ENCODE peak calls at places on chromosomes 16 and 17, in ten cellular contexts. R, T, V, W, O, H, Z, Y, D and F are unnamed samples.

GRCh38 chr16:54620197-54620596 is 310.5 kb upstream of the IRX5 start:
- DNase-seq in R (no peak), T (no peak), V (no peak), W (no peak), O (no peak), H (no peak), Z (no peak), Y (no peak), D (no peak), F (no peak)

GRCh38 chr16:12674096-12674495 is 129.6 kb downstream of the CPPED1 start:
- DNase-seq in R (peak), T (no peak), V (no peak), W (no peak), O (no peak), H (no peak), Z (peak), Y (no peak), D (no peak), F (no peak)

GRCh38 chr17:44005527-44005864 is 1.1 kb downstream of the NAGS start:
- DNase-seq in R (no peak), T (no peak), V (peak), W (no peak), O (no peak), H (no peak), Z (no peak), Y (no peak), D (no peak), F (no peak)

GRCh38 chr16:57628008-57628781 is at the start of gene ADGRG1:
- DNase-seq in R (peak), T (no peak), V (peak), W (peak), O (no peak), H (peak), Z (peak), Y (peak), D (peak), F (peak)

GRCh38 chr16:3578610-3579551 is 1.7 kb upstream of the NLRC3 start:
- DNase-seq in R (peak), T (peak), V (peak), W (no peak), O (peak), H (no peak), Z (no peak), Y (no peak), D (no peak), F (no peak)

GRCh38 chr16:86533942-86534341 is 21.1 kb downstream of the MTHFSD start:
- DNase-seq in R (no peak), T (no peak), V (no peak), W (no peak), O (no peak), H (no peak), Z (no peak), Y (no peak), D (no peak), F (no peak)

GRCh38 chr17:50953831-50954601 is 87.9 kb upstream of the TOB1 start:
- DNase-seq in R (peak), T (no peak), V (peak), W (peak), O (no peak), H (peak), Z (peak), Y (peak), D (peak), F (peak)

GRCh38 chr17:30336369-30337171 is 2.7 kb upstream of the TMIGD1 start:
- DNase-seq in R (peak), T (peak), V (no peak), W (peak), O (peak), H (no peak), Z (peak), Y (peak), D (peak), F (peak)

GRCh38 chr17:75832164-75832651 is 12.0 kb downstream of the UNC13D start:
- DNase-seq in R (peak), T (peak), V (no peak), W (no peak), O (no peak), H (no peak), Z (peak), Y (no peak), D (no peak), F (no peak)

GRCh38 chr17:43961954-43962353 is 8.2 kb upstream of the PYY start:
- DNase-seq in R (no peak), T (no peak), V (no peak), W (no peak), O (no peak), H (no peak), Z (no peak), Y (no peak), D (no peak), F (no peak)

GRCh38 chr17:20063665-20064648 is 54.8 kb downstream of the SPECC1 start:
- DNase-seq in R (peak), T (no peak), V (peak), W (no peak), O (no peak), H (peak), Z (peak), Y (no peak), D (peak), F (no peak)

GRCh38 chr17:27236710-27237315 is 57.1 kb upstream of the WSB1 start:
- DNase-seq in R (peak), T (peak), V (peak), W (peak), O (peak), H (peak), Z (peak), Y (peak), D (peak), F (peak)

GRCh38 chr16:55433030-55433429 is 46.0 kb upstream of the MMP2 start:
- DNase-seq in R (no peak), T (no peak), V (no peak), W (no peak), O (no peak), H (no peak), Z (no peak), Y (no peak), D (peak), F (no peak)

GRCh38 chr17:75159196-75160031 is 5.1 kb upstream of the JPT1 start:
- DNase-seq in R (peak), T (no peak), V (no peak), W (no peak), O (no peak), H (no peak), Z (peak), Y (no peak), D (peak), F (no peak)

GRCh38 chr16:1159973-1160772 is 7.3 kb downstream of the CACNA1H start:
- DNase-seq in R (no peak), T (no peak), V (peak), W (peak), O (no peak), H (peak), Z (no peak), Y (no peak), D (peak), F (no peak)

GRCh38 chr16:2710021-2710710 is 9.9 kb downstream of the PRSS27 start:
- DNase-seq in R (no peak), T (no peak), V (no peak), W (no peak), O (no peak), H (no peak), Z (no peak), Y (no peak), D (no peak), F (no peak)

GRCh38 chr16:73037331-73037745 is 10.6 kb downstream of the ZFHX3 start:
- DNase-seq in R (no peak), T (no peak), V (peak), W (no peak), O (no peak), H (peak), Z (no peak), Y (no peak), D (no peak), F (no peak)

GRCh38 chr17:38601539-38602351 is 4.0 kb downstream of the SRCIN1 start:
- DNase-seq in R (no peak), T (no peak), V (no peak), W (peak), O (no peak), H (no peak), Z (no peak), Y (peak), D (peak), F (no peak)

GRCh38 chr17:76997981-76998531 is 129.9 kb downstream of the MGAT5B start:
- DNase-seq in R (peak), T (peak), V (no peak), W (no peak), O (peak), H (no peak), Z (no peak), Y (no peak), D (no peak), F (no peak)

GRCh38 chr16:3878610-3879009 is 1.9 kb downstream of the CREBBP start:
- DNase-seq in R (peak), T (no peak), V (no peak), W (no peak), O (peak), H (no peak), Z (peak), Y (no peak), D (no peak), F (no peak)

GRCh38 chr17:78383725-78384471 is 5.4 kb downstream of the PGS1 start:
- DNase-seq in R (peak), T (no peak), V (peak), W (no peak), O (no peak), H (peak), Z (peak), Y (no peak), D (peak), F (peak)

GRCh38 chr16:79082955-79083354 is 517.6 kb downstream of the MAF start:
- DNase-seq in R (no peak), T (no peak), V (no peak), W (no peak), O (no peak), H (no peak), Z (no peak), Y (no peak), D (no peak), F (no peak)

GRCh38 chr17:82874011-82874835 is 34.4 kb upstream of the ZNF750 start:
- DNase-seq in R (no peak), T (no peak), V (peak), W (no peak), O (no peak), H (no peak), Z (no peak), Y (no peak), D (no peak), F (no peak)

GRCh38 chr16:68429081-68429740 is 19.1 kb downstream of the SMPD3 start:
- DNase-seq in R (no peak), T (no peak), V (no peak), W (no peak), O (no peak), H (no peak), Z (no peak), Y (no peak), D (no peak), F (no peak)

GRCh38 chr17:17366941-17367885 is 64.0 kb downstream of the NT5M start:
- DNase-seq in R (no peak), T (no peak), V (peak), W (no peak), O (no peak), H (no peak), Z (peak), Y (peak), D (no peak), F (no peak)

GRCh38 chr17:40561871-40562611 is 3.2 kb downstream of the CCR7 start:
- DNase-seq in R (no peak), T (peak), V (peak), W (peak), O (peak), H (no peak), Z (no peak), Y (no peak), D (peak), F (no peak)

GRCh38 chr17:80455328-80455710 is 21.1 kb downstream of the NPTX1 start:
- DNase-seq in R (no peak), T (no peak), V (peak), W (peak), O (no peak), H (no peak), Z (no peak), Y (peak), D (peak), F (peak)

GRCh38 chr16:70715113-70715711 is 29.4 kb upstream of the MTSS2 start:
- DNase-seq in R (peak), T (no peak), V (peak), W (no peak), O (no peak), H (peak), Z (peak), Y (no peak), D (peak), F (no peak)

DNA sequence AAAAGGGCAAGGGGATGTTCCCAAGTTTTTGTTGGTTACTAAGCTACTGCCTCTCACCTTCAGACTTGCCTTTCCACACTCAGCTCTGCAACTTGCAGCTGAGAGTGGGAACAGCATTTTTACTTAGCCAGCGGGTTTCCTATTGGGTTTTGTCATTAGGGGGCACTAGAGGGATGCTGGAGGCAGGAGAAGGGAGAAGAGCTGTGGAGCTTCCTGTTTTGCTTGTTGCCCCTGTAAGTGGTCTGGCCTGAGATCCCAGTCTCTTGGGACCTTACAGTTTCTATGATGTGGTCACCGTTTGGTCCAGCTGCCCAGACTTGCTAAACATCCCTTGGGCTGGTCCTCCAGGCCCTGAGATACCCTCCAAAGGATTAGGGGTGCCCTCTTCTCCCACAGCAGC is 209.6 kb upstream of the NLRP1 start:
- DNase-seq in R (peak), T (no peak), V (no peak), W (peak), O (no peak), H (no peak), Z (peak), Y (peak), D (no peak), F (peak)
- TF ChIP-seq CTCF in R (peak), T (no peak), V (peak), W (peak), O (no peak), H (peak), Z (peak), Y (peak), D (peak), F (no peak)

DNA sequence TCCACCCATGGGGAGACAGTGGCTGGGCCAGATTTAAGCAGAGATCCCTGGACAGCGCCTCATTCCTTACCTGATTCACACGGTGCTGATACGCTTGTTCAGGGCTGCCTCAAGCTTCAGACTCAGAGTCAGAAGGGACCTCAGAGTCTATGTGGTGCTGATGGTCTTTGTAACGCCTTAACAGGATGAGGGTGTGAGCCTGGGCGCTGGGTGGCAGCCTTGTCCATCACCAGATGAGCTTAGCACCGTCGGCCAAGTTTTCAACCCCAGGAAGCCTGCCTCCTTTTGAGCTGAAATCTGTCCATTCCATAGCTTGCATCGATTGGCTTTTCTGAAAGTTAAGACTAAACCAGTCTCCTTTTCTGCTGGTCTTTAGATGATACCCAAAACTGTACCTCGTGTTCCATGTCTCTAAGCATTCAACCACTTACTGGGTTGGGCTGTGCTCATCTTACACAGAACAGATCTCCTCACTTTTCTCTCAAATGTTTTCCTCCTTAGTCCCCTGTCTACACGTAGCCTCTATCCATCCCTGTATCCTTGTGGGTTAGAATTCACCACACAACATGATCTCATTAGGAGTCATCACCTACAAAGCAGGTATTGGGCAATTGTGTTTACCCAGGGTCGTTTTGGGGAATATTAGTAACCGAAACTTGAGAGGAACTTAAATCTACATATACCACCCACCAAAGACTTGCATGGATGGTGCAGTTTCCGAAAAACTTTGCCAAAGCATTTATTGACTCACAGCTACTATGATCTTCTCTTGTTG is 573.4 kb downstream of the CDH13 start:
- DNase-seq in R (peak), T (no peak), V (peak), W (peak), O (no peak), H (no peak), Z (peak), Y (peak), D (no peak), F (no peak)
- TF ChIP-seq CTCF in R (no peak), T (no peak), V (peak), W (no peak), O (no peak), H (peak), Z (no peak), Y (peak), D (no peak), F (no peak)

GRCh38 chr16:8572919-8573724 is 17.2 kb downstream of the TMEM114 start:
- DNase-seq in R (peak), T (no peak), V (no peak), W (peak), O (no peak), H (no peak), Z (peak), Y (peak), D (peak), F (peak)
- TF ChIP-seq CTCF in R (peak), T (no peak), V (peak), W (peak), O (peak), H (peak), Z (peak), Y (peak), D (peak), F (peak)

DNA sequence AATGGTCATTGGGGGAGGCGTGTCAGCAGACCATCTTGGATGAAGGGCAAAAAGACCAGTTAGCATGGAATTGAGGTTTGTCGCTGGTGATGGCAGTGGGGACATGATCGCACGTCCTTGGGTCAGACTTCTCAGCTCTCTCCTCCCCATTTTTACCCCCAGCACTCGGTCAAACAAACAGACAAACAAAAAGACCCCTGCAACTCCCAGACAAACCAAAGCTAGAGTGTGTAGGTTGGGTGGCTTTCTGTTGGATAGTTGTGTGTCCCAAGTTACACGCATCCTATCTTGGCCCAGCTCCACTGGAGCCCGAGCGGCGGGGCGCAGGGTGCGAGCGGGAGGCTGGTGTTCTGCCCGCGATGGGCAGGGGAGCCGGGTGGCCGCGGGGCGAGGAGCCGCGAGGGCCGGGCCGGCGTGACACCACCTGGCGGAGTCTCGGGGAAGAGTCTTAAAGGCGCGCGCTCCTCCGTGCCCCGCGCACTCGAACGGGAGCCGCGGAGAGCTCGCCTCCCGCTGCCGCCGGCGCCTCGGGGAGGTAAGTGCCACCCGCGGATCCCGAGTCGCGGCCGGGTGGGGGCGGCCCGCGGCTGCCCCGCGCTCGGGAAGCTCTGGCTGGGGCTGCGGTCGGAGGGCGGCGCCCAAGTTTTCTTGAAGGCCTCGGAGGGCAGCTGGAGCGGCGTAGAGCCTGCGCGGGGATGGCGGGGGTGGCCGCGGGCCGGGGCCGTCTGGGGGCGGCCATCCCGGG is 18.5 kb upstream of the NTN1 start:
- DNase-seq in R (no peak), T (no peak), V (no peak), W (peak), O (peak), H (peak), Z (no peak), Y (peak), D (peak), F (peak)
- TF ChIP-seq CTCF in R (no peak), T (no peak), V (no peak), W (no peak), O (no peak), H (peak), Z (no peak), Y (peak), D (peak), F (no peak)

GRCh38 chr16:84153660-84154214 is 8.6 kb downstream of the DNAAF1 start:
- DNase-seq in R (no peak), T (no peak), V (no peak), W (no peak), O (no peak), H (no peak), Z (peak), Y (no peak), D (no peak), F (no peak)

GRCh38 chr16:84155226-84155625 is 10.1 kb downstream of the DNAAF1 start:
- DNase-seq in R (no peak), T (no peak), V (no peak), W (no peak), O (no peak), H (no peak), Z (no peak), Y (no peak), D (no peak), F (no peak)

GRCh38 chr16:84159006-84159405 is 13.9 kb downstream of the DNAAF1 start:
- DNase-seq in R (no peak), T (no peak), V (no peak), W (no peak), O (no peak), H (no peak), Z (no peak), Y (no peak), D (no peak), F (no peak)

GRCh38 chr16:84158455-84158854 is 13.3 kb downstream of the DNAAF1 start:
- DNase-seq in R (no peak), T (no peak), V (no peak), W (no peak), O (no peak), H (no peak), Z (no peak), Y (no peak), D (no peak), F (no peak)

GRCh38 chr16:84156342-84156784 is 11.3 kb downstream of the DNAAF1 start:
- DNase-seq in R (no peak), T (no peak), V (no peak), W (no peak), O (no peak), H (no peak), Z (peak), Y (no peak), D (no peak), F (no peak)
- TF ChIP-seq CTCF in R (peak), T (no peak), V (no peak), W (no peak), O (no peak), H (no peak), Z (peak), Y (no peak), D (no peak), F (no peak)

DNA sequence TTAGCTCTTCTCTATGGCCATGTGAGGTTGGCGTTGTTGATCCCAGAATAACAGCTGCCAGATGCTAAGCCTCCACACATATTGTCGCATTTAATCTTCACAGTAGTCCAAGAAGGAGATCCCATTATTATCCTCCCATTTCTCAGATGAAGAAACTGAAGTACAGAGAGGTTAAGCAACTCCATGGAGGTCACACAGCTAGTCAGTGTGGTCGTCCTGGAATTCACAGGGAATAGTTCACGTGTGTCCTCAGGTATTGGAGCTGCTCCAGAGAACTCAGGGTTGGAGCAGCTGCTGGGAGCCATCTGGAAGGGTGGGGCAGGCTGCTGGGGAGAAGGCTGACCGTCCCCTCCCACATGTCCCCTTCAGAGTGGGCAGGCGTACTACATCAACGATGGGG is 19.5 kb downstream of the SDR42E2 start:
- DNase-seq in R (no peak), T (no peak), V (peak), W (no peak), O (no peak), H (no peak), Z (no peak), Y (no peak), D (no peak), F (no peak)
- TF ChIP-seq CTCF in R (no peak), T (no peak), V (no peak), W (no peak), O (no peak), H (no peak), Z (no peak), Y (no peak), D (no peak), F (no peak)